ENCODE peak calls at places on chromosomes 1 and 21, in nine cellular contexts. One of them, this sample, is unnamed.

GRCh38 chr1:166484471-166484870 is 317.7 kb upstream of the FAM78B start:
- DNase-seq in activated T-cell treated with anti-CD3 and anti-CD28 coated beads for 1 hour: no peak
- DNase-seq in fibroblast of lung: no peak
- DNase-seq in left ventricle myocardium superior: no peak
- DNase-seq in kidney epithelial cell: no peak
- DNase-seq in EL: no peak
- DNase-seq in NCI-H1694: no peak
- DNase-seq in stimulated activated CD8-positive, alpha-beta memory T cell treated with anti-CD3 and anti-CD28 coated beads, Interleukin-7, amount 100 ng/mL, for 24 hours: no peak
- DNase-seq in NCI-H446 treated with DMSO at 0.1 percent for 48 hours: no peak
- DNase-seq in this sample: no peak

GRCh38 chr1:84541679-84542078 is 32.6 kb downstream of the CTBS start:
- DNase-seq in activated T-cell treated with anti-CD3 and anti-CD28 coated beads for 1 hour: no peak
- DNase-seq in fibroblast of lung: peak
- DNase-seq in left ventricle myocardium superior: no peak
- DNase-seq in kidney epithelial cell: no peak
- DNase-seq in EL: no peak
- DNase-seq in NCI-H1694: no peak
- DNase-seq in stimulated activated CD8-positive, alpha-beta memory T cell treated with anti-CD3 and anti-CD28 coated beads, Interleukin-7, amount 100 ng/mL, for 24 hours: no peak
- DNase-seq in NCI-H446 treated with DMSO at 0.1 percent for 48 hours: no peak
- DNase-seq in this sample: no peak

GRCh38 chr1:57835620-57836019 is 411.8 kb upstream of the DAB1 start:
- DNase-seq in activated T-cell treated with anti-CD3 and anti-CD28 coated beads for 1 hour: no peak
- DNase-seq in fibroblast of lung: no peak
- DNase-seq in left ventricle myocardium superior: no peak
- DNase-seq in kidney epithelial cell: no peak
- DNase-seq in EL: no peak
- DNase-seq in NCI-H1694: no peak
- DNase-seq in stimulated activated CD8-positive, alpha-beta memory T cell treated with anti-CD3 and anti-CD28 coated beads, Interleukin-7, amount 100 ng/mL, for 24 hours: no peak
- DNase-seq in NCI-H446 treated with DMSO at 0.1 percent for 48 hours: no peak
- DNase-seq in this sample: no peak

GRCh38 chr1:171355727-171356126 is 41.7 kb downstream of the FMO4 start:
- DNase-seq in activated T-cell treated with anti-CD3 and anti-CD28 coated beads for 1 hour: no peak
- DNase-seq in fibroblast of lung: no peak
- DNase-seq in left ventricle myocardium superior: no peak
- DNase-seq in kidney epithelial cell: peak
- DNase-seq in EL: peak
- DNase-seq in NCI-H1694: no peak
- DNase-seq in stimulated activated CD8-positive, alpha-beta memory T cell treated with anti-CD3 and anti-CD28 coated beads, Interleukin-7, amount 100 ng/mL, for 24 hours: no peak
- DNase-seq in NCI-H446 treated with DMSO at 0.1 percent for 48 hours: no peak
- DNase-seq in this sample: no peak

GRCh38 chr1:20216574-20216973 is 30.3 kb upstream of the PLA2G2C start:
- DNase-seq in activated T-cell treated with anti-CD3 and anti-CD28 coated beads for 1 hour: no peak
- DNase-seq in fibroblast of lung: peak
- DNase-seq in left ventricle myocardium superior: no peak
- DNase-seq in kidney epithelial cell: no peak
- DNase-seq in EL: peak
- DNase-seq in NCI-H1694: peak
- DNase-seq in stimulated activated CD8-positive, alpha-beta memory T cell treated with anti-CD3 and anti-CD28 coated beads, Interleukin-7, amount 100 ng/mL, for 24 hours: no peak
- DNase-seq in NCI-H446 treated with DMSO at 0.1 percent for 48 hours: no peak
- DNase-seq in this sample: no peak

GRCh38 chr1:196650403-196650802 is 1.4 kb upstream of the CFH start:
- DNase-seq in activated T-cell treated with anti-CD3 and anti-CD28 coated beads for 1 hour: no peak
- DNase-seq in fibroblast of lung: no peak
- DNase-seq in left ventricle myocardium superior: no peak
- DNase-seq in kidney epithelial cell: no peak
- DNase-seq in EL: no peak
- DNase-seq in NCI-H1694: no peak
- DNase-seq in stimulated activated CD8-positive, alpha-beta memory T cell treated with anti-CD3 and anti-CD28 coated beads, Interleukin-7, amount 100 ng/mL, for 24 hours: no peak
- DNase-seq in NCI-H446 treated with DMSO at 0.1 percent for 48 hours: no peak
- DNase-seq in this sample: no peak

GRCh38 chr1:20713440-20713839 is 4.4 kb downstream of the KIF17 start:
- DNase-seq in activated T-cell treated with anti-CD3 and anti-CD28 coated beads for 1 hour: no peak
- DNase-seq in fibroblast of lung: no peak
- DNase-seq in left ventricle myocardium superior: no peak
- DNase-seq in kidney epithelial cell: no peak
- DNase-seq in EL: no peak
- DNase-seq in NCI-H1694: no peak
- DNase-seq in stimulated activated CD8-positive, alpha-beta memory T cell treated with anti-CD3 and anti-CD28 coated beads, Interleukin-7, amount 100 ng/mL, for 24 hours: no peak
- DNase-seq in NCI-H446 treated with DMSO at 0.1 percent for 48 hours: no peak
- DNase-seq in this sample: peak

GRCh38 chr1:27621067-27621920 is 13.7 kb downstream of the FGR start:
- DNase-seq in activated T-cell treated with anti-CD3 and anti-CD28 coated beads for 1 hour: no peak
- DNase-seq in fibroblast of lung: peak
- DNase-seq in left ventricle myocardium superior: no peak
- DNase-seq in kidney epithelial cell: no peak
- DNase-seq in EL: peak
- DNase-seq in NCI-H1694: no peak
- DNase-seq in stimulated activated CD8-positive, alpha-beta memory T cell treated with anti-CD3 and anti-CD28 coated beads, Interleukin-7, amount 100 ng/mL, for 24 hours: no peak
- DNase-seq in NCI-H446 treated with DMSO at 0.1 percent for 48 hours: no peak
- DNase-seq in this sample: no peak

GRCh38 chr21:46413365-46413696 is 45.4 kb upstream of the DIP2A start:
- DNase-seq in activated T-cell treated with anti-CD3 and anti-CD28 coated beads for 1 hour: no peak
- DNase-seq in fibroblast of lung: no peak
- DNase-seq in left ventricle myocardium superior: peak
- DNase-seq in kidney epithelial cell: no peak
- DNase-seq in EL: no peak
- DNase-seq in NCI-H1694: no peak
- DNase-seq in stimulated activated CD8-positive, alpha-beta memory T cell treated with anti-CD3 and anti-CD28 coated beads, Interleukin-7, amount 100 ng/mL, for 24 hours: no peak
- DNase-seq in NCI-H446 treated with DMSO at 0.1 percent for 48 hours: no peak
- DNase-seq in this sample: no peak

GRCh38 chr1:235885654-235886238 is 19.0 kb upstream of the LYST start:
- DNase-seq in activated T-cell treated with anti-CD3 and anti-CD28 coated beads for 1 hour: no peak
- DNase-seq in fibroblast of lung: no peak
- DNase-seq in left ventricle myocardium superior: no peak
- DNase-seq in kidney epithelial cell: no peak
- DNase-seq in EL: no peak
- DNase-seq in NCI-H1694: no peak
- DNase-seq in stimulated activated CD8-positive, alpha-beta memory T cell treated with anti-CD3 and anti-CD28 coated beads, Interleukin-7, amount 100 ng/mL, for 24 hours: no peak
- DNase-seq in NCI-H446 treated with DMSO at 0.1 percent for 48 hours: no peak
- DNase-seq in this sample: no peak

GRCh38 chr1:157137051-157137772 is 983 bp downstream of the ETV3 start:
- DNase-seq in activated T-cell treated with anti-CD3 and anti-CD28 coated beads for 1 hour: no peak
- DNase-seq in fibroblast of lung: peak
- DNase-seq in left ventricle myocardium superior: no peak
- DNase-seq in kidney epithelial cell: no peak
- DNase-seq in EL: peak
- DNase-seq in NCI-H1694: no peak
- DNase-seq in stimulated activated CD8-positive, alpha-beta memory T cell treated with anti-CD3 and anti-CD28 coated beads, Interleukin-7, amount 100 ng/mL, for 24 hours: no peak
- DNase-seq in NCI-H446 treated with DMSO at 0.1 percent for 48 hours: no peak
- DNase-seq in this sample: no peak

GRCh38 chr1:174815474-174815908 is 184.3 kb upstream of the CACYBP start:
- DNase-seq in activated T-cell treated with anti-CD3 and anti-CD28 coated beads for 1 hour: no peak
- DNase-seq in fibroblast of lung: no peak
- DNase-seq in left ventricle myocardium superior: no peak
- DNase-seq in kidney epithelial cell: no peak
- DNase-seq in EL: no peak
- DNase-seq in NCI-H1694: no peak
- DNase-seq in stimulated activated CD8-positive, alpha-beta memory T cell treated with anti-CD3 and anti-CD28 coated beads, Interleukin-7, amount 100 ng/mL, for 24 hours: no peak
- DNase-seq in NCI-H446 treated with DMSO at 0.1 percent for 48 hours: no peak
- DNase-seq in this sample: no peak

GRCh38 chr1:182249201-182249676 is 142.4 kb downstream of the GLUL start:
- DNase-seq in activated T-cell treated with anti-CD3 and anti-CD28 coated beads for 1 hour: no peak
- DNase-seq in fibroblast of lung: no peak
- DNase-seq in left ventricle myocardium superior: no peak
- DNase-seq in kidney epithelial cell: no peak
- DNase-seq in EL: no peak
- DNase-seq in NCI-H1694: no peak
- DNase-seq in stimulated activated CD8-positive, alpha-beta memory T cell treated with anti-CD3 and anti-CD28 coated beads, Interleukin-7, amount 100 ng/mL, for 24 hours: no peak
- DNase-seq in NCI-H446 treated with DMSO at 0.1 percent for 48 hours: no peak
- DNase-seq in this sample: peak

GRCh38 chr1:60950431-60951068 is 131.8 kb upstream of the NFIA start:
- DNase-seq in activated T-cell treated with anti-CD3 and anti-CD28 coated beads for 1 hour: no peak
- DNase-seq in fibroblast of lung: no peak
- DNase-seq in left ventricle myocardium superior: peak
- DNase-seq in kidney epithelial cell: no peak
- DNase-seq in EL: no peak
- DNase-seq in NCI-H1694: no peak
- DNase-seq in stimulated activated CD8-positive, alpha-beta memory T cell treated with anti-CD3 and anti-CD28 coated beads, Interleukin-7, amount 100 ng/mL, for 24 hours: no peak
- DNase-seq in NCI-H446 treated with DMSO at 0.1 percent for 48 hours: no peak
- DNase-seq in this sample: no peak

GRCh38 chr1:167713330-167714081 is 8.3 kb upstream of the MPZL1 start:
- DNase-seq in activated T-cell treated with anti-CD3 and anti-CD28 coated beads for 1 hour: no peak
- DNase-seq in fibroblast of lung: peak
- DNase-seq in left ventricle myocardium superior: peak
- DNase-seq in kidney epithelial cell: no peak
- DNase-seq in EL: peak
- DNase-seq in NCI-H1694: no peak
- DNase-seq in stimulated activated CD8-positive, alpha-beta memory T cell treated with anti-CD3 and anti-CD28 coated beads, Interleukin-7, amount 100 ng/mL, for 24 hours: no peak
- DNase-seq in NCI-H446 treated with DMSO at 0.1 percent for 48 hours: no peak
- DNase-seq in this sample: no peak

GRCh38 chr1:28582248-28582615 is 9.8 kb upstream of the RAB42 start:
- DNase-seq in activated T-cell treated with anti-CD3 and anti-CD28 coated beads for 1 hour: no peak
- DNase-seq in fibroblast of lung: peak
- DNase-seq in left ventricle myocardium superior: no peak
- DNase-seq in kidney epithelial cell: no peak
- DNase-seq in EL: peak
- DNase-seq in NCI-H1694: no peak
- DNase-seq in stimulated activated CD8-positive, alpha-beta memory T cell treated with anti-CD3 and anti-CD28 coated beads, Interleukin-7, amount 100 ng/mL, for 24 hours: no peak
- DNase-seq in NCI-H446 treated with DMSO at 0.1 percent for 48 hours: no peak
- DNase-seq in this sample: no peak